ENCODE peak calls at places on chromosome 1, in ten cellular contexts. W is fibroblast of lung, D is body of pancreas, V is upper lobe of right lung, T is psoas muscle, Z is neural progenitor cell, N is adipocyte, M is ovary, O is cardiac muscle cell, A is aorta. K is an unnamed sample. For H3K9me3 and H3K4me1, the result is how much of the 10 kb centered on the place peaks cover.

GRCh38 chr1:91011726-91012125 is 10.1 kb downstream of the ZNF644 start:
- DNase-seq in Z (no peak), W (peak), T (no peak), D (no peak), A (no peak), V (no peak), M (no peak), N (peak), O (peak), K (no peak)

GRCh38 chr1:94883688-94884087 is 43.2 kb downstream of the CNN3 start:
- DNase-seq in O (peak), Z (no peak), T (no peak), D (peak), N (peak), A (no peak), W (peak), M (peak), V (no peak), K (no peak)

GRCh38 chr1:34871443-34872132 is 12.0 kb upstream of the SMIM12 start:
- DNase-seq in D (no peak), N (no peak), T (no peak), W (no peak), O (no peak), A (no peak), M (no peak), Z (no peak), V (no peak), K (no peak)

GRCh38 chr1:230401763-230402294 is 24.3 kb downstream of the PGBD5 start:
- DNase-seq in D (peak), T (no peak), O (peak), N (peak), A (no peak), V (no peak), M (no peak), W (peak), Z (no peak), K (no peak)

GRCh38 chr1:238558156-238558555 is 667.4 kb upstream of the ZP4 start:
- DNase-seq in M (no peak), V (no peak), N (peak), W (peak), A (no peak), Z (no peak), O (peak), T (no peak), D (no peak), K (no peak)

GRCh38 chr1:165424454-165425283 is 20.3 kb downstream of the RXRG start:
- DNase-seq in W (peak), N (no peak), O (peak), Z (no peak), M (peak), D (no peak), A (no peak), V (no peak), T (peak), K (no peak)

GRCh38 chr1:162562452-162562828 is 918 bp downstream of the UAP1 start:
- DNase-seq in N (peak), Z (no peak), T (no peak), O (peak), V (no peak), A (no peak), W (peak), D (peak), M (peak), K (no peak)

GRCh38 chr1:73778511-73778910 is 419.5 kb downstream of the LRRIQ3 start:
- DNase-seq in O (no peak), W (no peak), A (no peak), V (no peak), Z (no peak), N (no peak), T (no peak), M (no peak), D (no peak), K (no peak)

GRCh38 chr1:177780096-177780700 is 189.7 kb downstream of the SEC16B start:
- DNase-seq in M (no peak), D (peak), A (no peak), W (peak), N (peak), O (peak), V (no peak), T (no peak), Z (peak), K (no peak)

GRCh38 chr1:21946836-21947587 is 9.9 kb upstream of the HSPG2 start:
- DNase-seq in O (no peak), D (no peak), N (no peak), M (no peak), T (no peak), V (no peak), A (no peak), W (no peak), Z (peak), K (no peak)

GRCh38 chr1:50857702-50858101 is 102.4 kb downstream of the FAF1 start:
- DNase-seq in W (no peak), O (no peak), A (no peak), M (no peak), Z (no peak), D (no peak), T (no peak), N (no peak), V (no peak), K (no peak)

GRCh38 chr1:55536466-55536865 is 321.3 kb upstream of the USP24 start:
- DNase-seq in O (no peak), W (no peak), A (no peak), Z (no peak), T (no peak), M (no peak), D (no peak), N (no peak), V (no peak), K (no peak)

GRCh38 chr1:52159033-52159789 is 17.3 kb downstream of the ZFYVE9 start:
- DNase-seq in D (no peak), M (no peak), W (peak), A (no peak), O (no peak), N (peak), T (no peak), V (no peak), Z (no peak), K (no peak)

GRCh38 chr1:5611855-5612254 is 380.4 kb downstream of the NPHP4 start:
- DNase-seq in T (no peak), V (no peak), A (no peak), M (no peak), D (no peak), Z (no peak), O (no peak), W (no peak), N (no peak), K (no peak)

GRCh38 chr1:183553769-183554168 is 36.5 kb downstream of the NCF2 start:
- DNase-seq in A (no peak), Z (no peak), M (no peak), V (no peak), N (no peak), T (no peak), O (peak), W (no peak), D (no peak), K (no peak)

GRCh38 chr1:52520149-52520548 is 32.7 kb downstream of the TUT4 start:
- DNase-seq in W (peak), Z (no peak), A (no peak), D (no peak), N (peak), T (no peak), M (no peak), O (peak), V (no peak), K (no peak)

GRCh38 chr1:152514715-152515453 is 602 bp downstream of the CRCT1 start:
- DNase-seq in A (no peak), W (no peak), T (no peak), N (no peak), Z (no peak), D (no peak), V (no peak), M (no peak), O (no peak), K (no peak)
- H3K9me3 ChIP-seq in A (under half), W (under half), T (under half), N (under half), Z (under half), D (under half), V (under half), M (under half), O (under half), K (under half)

GRCh38 chr1:205423248-205423647 is 1.4 kb upstream of the LEMD1 start:
- DNase-seq in W (no peak), M (no peak), D (no peak), T (no peak), V (no peak), Z (no peak), O (no peak), N (no peak), A (no peak), K (no peak)

GRCh38 chr1:205421728-205422127 is at the start of gene LEMD1:
- DNase-seq in A (no peak), M (no peak), O (no peak), Z (no peak), W (no peak), V (no peak), T (no peak), D (no peak), N (peak), K (no peak)

GRCh38 chr1:205423814-205424399 is 2.1 kb upstream of the LEMD1 start:
- DNase-seq in A (no peak), T (no peak), W (no peak), D (no peak), V (no peak), O (no peak), M (no peak), Z (no peak), N (no peak), K (no peak)

GRCh38 chr1:205420938-205421337 is 918 bp downstream of the LEMD1 start:
- DNase-seq in Z (no peak), W (no peak), D (no peak), N (no peak), T (no peak), M (no peak), V (no peak), A (no peak), O (no peak), K (no peak)

GRCh38 chr1:205424881-205425635 is 3.2 kb upstream of the LEMD1 start:
- DNase-seq in A (no peak), T (no peak), V (no peak), N (no peak), W (no peak), M (no peak), Z (no peak), D (no peak), O (no peak), K (no peak)
- H3K4me3 ChIP-seq in A (no peak), T (no peak), V (no peak), N (no peak), W (no peak), M (no peak), Z (no peak), D (no peak), O (no peak), K (no peak)

GRCh38 chr1:150976401-150976821 is 1.8 kb upstream of the CERS2 start:
- DNase-seq in W (no peak), M (no peak), D (no peak), A (peak), N (no peak), Z (no peak), O (no peak), V (no peak), T (no peak), K (no peak)
- H3K4me1 ChIP-seq in W (under half), M (under half), D (half or more), A (under half), N (under half), Z (under half), O (under half), V (half or more), T (under half), K (under half)

GRCh38 chr1:182391362-182392044 is at the start of gene GLUL:
- DNase-seq in N (peak), T (peak), M (peak), A (peak), V (peak), D (peak), W (peak), O (peak), Z (peak), K (peak)

GRCh38 chr1:182388392-182389134 is 3.0 kb downstream of the GLUL start:
- DNase-seq in M (no peak), D (no peak), W (no peak), O (no peak), N (peak), A (no peak), V (no peak), T (no peak), Z (peak), K (no peak)

GRCh38 chr1:182392045-182393028 is 747 bp upstream of the GLUL start:
- DNase-seq in M (no peak), W (peak), T (no peak), D (peak), A (peak), N (peak), O (peak), V (peak), Z (no peak), K (no peak)

GRCh38 chr1:182389619-182390047 is 2.0 kb downstream of the GLUL start:
- DNase-seq in O (no peak), M (no peak), D (peak), W (no peak), N (peak), V (peak), Z (peak), T (no peak), A (no peak), K (no peak)

GRCh38 chr1:182391028-182391361 is 595 bp downstream of the GLUL start:
- DNase-seq in M (no peak), Z (no peak), V (no peak), A (no peak), D (no peak), T (no peak), N (no peak), W (no peak), O (no peak), K (no peak)
- H3K9me3 ChIP-seq in M (under half), Z (under half), V (under half), A (under half), D (under half), T (under half), N (under half), W (under half), O (under half), K (under half)

GRCh38 chr1:196896355-196896754 is 8.5 kb downstream of the CFHR4 start:
- DNase-seq in Z (no peak), D (no peak), T (no peak), V (no peak), A (no peak), W (no peak), M (no peak), O (no peak), N (no peak), K (no peak)

GRCh38 chr1:196902344-196902743 is 14.5 kb downstream of the CFHR4 start:
- DNase-seq in N (no peak), O (no peak), Z (no peak), M (no peak), D (no peak), T (no peak), V (no peak), A (no peak), W (no peak), K (no peak)

DNA sequence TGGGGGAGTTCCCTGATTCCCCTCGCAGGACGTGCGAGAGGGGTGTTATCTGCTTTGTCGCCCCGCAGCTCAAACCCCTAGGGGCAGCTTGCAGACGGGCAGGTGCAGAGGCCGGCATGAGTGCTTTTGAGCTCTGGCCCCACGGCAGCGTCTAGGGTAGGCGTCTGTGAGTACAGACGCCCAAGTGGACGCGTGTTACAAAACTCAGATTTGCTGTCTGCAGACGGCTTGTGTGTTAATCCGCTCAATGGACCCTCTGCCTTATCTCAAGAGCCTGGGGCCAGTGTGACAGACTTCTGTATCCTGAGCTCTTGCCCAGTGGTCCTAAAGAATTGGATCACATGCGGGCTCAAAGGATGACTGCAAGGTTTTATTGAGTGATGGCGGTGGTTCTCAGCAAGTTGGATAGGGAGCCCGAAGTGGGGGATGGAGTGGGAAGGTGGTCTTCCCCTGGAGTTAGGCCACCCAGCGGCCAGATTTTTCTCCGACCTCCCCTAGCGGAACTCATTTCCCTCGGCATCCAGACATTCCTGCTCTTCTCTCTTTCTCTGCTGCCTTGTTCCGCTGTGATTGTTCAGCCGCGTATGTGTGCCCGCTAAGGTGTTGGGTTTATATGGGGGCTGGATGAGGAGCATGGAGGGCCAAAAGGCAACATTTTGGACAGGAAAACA is 9.4 kb downstream of the CFHR4 start:
- DNase-seq in M (no peak), V (peak), W (no peak), O (peak), D (no peak), T (no peak), Z (peak), A (no peak), N (no peak), K (peak)
- H3K4me3 ChIP-seq in M (no peak), V (no peak), W (peak), O (no peak), D (no peak), T (no peak), Z (no peak), A (no peak), N (peak), K (peak)

DNA sequence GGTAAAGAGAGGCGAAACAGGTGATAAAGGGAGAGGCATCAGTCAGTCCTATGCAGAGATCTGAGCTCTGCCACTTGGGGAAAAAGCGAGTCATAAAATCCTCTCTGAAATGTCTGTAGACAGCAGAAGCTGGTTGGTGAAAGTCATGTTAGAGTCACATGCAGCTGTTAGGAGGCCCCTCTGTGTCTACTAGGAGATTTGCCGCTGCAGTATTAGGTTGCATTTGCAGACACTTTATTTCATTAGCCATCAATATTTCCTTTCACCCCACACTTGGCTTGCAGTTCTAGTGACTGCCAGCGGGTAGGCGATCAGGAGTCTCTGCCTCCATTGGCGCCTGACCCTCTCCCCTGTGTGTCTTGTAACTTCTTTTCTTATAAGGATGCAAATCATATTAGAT is 16.2 kb downstream of the ATP1A4 start:
- DNase-seq in O (no peak), M (no peak), D (no peak), T (no peak), A (no peak), V (no peak), Z (no peak), W (no peak), N (no peak), K (no peak)
- H3K4me1 ChIP-seq in O (under half), M (under half), D (under half), T (under half), A (under half), V (under half), Z (under half), W (under half), N (under half), K (under half)

GRCh38 chr1:24049709-24050108 is 62.2 kb downstream of the MYOM3 start:
- DNase-seq in N (no peak), A (no peak), T (no peak), M (no peak), O (no peak), Z (no peak), D (no peak), W (no peak), V (no peak), K (no peak)

GRCh38 chr1:24051206-24051945 is 60.6 kb downstream of the MYOM3 start:
- DNase-seq in O (peak), M (no peak), T (no peak), V (no peak), W (no peak), Z (no peak), N (peak), D (no peak), A (no peak), K (no peak)

GRCh38 chr1:24047101-24047459 is 64.9 kb downstream of the MYOM3 start:
- DNase-seq in T (peak), M (peak), W (peak), D (no peak), Z (no peak), V (peak), N (peak), O (peak), A (peak), K (no peak)

GRCh38 chr1:24045766-24046165 is 65.6 kb upstream of the SRSF10 start:
- DNase-seq in D (no peak), N (peak), A (no peak), W (peak), M (no peak), O (peak), T (no peak), Z (no peak), V (no peak), K (no peak)

DNA sequence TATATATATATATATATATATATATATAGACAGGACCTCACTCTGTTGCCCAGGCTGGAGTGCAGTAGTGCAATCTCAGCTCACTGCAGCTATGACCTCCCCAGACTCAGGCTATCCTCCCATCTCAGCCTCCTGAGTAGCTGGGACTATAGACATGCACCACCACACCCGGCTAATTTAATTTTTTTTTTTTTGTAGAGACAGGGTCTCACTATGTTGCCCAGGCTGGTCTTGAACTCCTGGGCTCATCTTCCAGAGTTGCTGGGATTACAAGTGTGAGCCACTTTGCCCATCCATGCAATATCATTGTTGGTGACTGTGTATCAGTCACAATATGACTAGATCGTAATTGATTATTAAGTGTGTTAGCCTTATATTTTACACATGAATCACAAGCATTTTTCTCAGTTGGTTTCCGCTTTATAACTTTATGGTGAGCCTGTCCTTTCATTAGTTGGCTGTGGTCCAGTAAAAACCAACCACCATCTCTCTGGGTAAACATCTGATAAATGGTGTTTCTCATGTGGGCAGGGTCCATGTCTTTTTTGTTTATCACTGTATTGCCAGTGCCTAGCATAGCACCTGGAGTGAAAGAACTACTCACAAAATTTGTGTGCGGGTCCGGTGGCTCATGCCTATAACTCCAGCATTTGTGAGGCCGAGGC is 63.6 kb downstream of the MYOM3 start:
- DNase-seq in D (no peak), W (no peak), M (no peak), N (no peak), V (no peak), A (no peak), O (no peak), Z (no peak), T (no peak), K (no peak)
- H3K9me3 ChIP-seq in D (under half), W (under half), M (under half), N (under half), V (under half), A (under half), O (under half), Z (under half), T (under half), K (under half)

GRCh38 chr1:43559714-43560113 is 29.0 kb downstream of the PTPRF start:
- DNase-seq in W (no peak), O (no peak), A (no peak), D (no peak), M (no peak), V (no peak), T (no peak), Z (no peak), N (no peak), K (no peak)

GRCh38 chr1:43556772-43557171 is 26.1 kb downstream of the PTPRF start:
- DNase-seq in D (no peak), Z (no peak), V (no peak), T (no peak), N (no peak), O (no peak), M (no peak), A (no peak), W (no peak), K (no peak)

GRCh38 chr1:43557744-43558245 is 27.1 kb downstream of the PTPRF start:
- DNase-seq in Z (no peak), T (no peak), M (peak), O (peak), N (peak), A (no peak), W (peak), V (peak), D (peak), K (no peak)

GRCh38 chr1:43560286-43560685 is 29.6 kb downstream of the PTPRF start:
- DNase-seq in W (no peak), O (no peak), T (no peak), Z (no peak), A (no peak), V (no peak), D (no peak), M (no peak), N (no peak), K (no peak)

GRCh38 chr1:43558346-43558841 is 27.7 kb downstream of the PTPRF start:
- DNase-seq in M (peak), T (no peak), N (peak), O (peak), W (peak), Z (peak), A (no peak), D (peak), V (peak), K (peak)
- H3K4me3 ChIP-seq in M (peak), T (no peak), N (peak), O (no peak), W (no peak), Z (no peak), A (no peak), D (no peak), V (no peak), K (peak)